ENCODE peak calls at places on chromosome 9, in four cellular contexts. Q, J, O and E are unnamed samples.
A peak's percentile ranks its signal among the peaks of the same experiment; 100 is the strongest.

GRCh38 chr9:84843175-84843824 is 173.8 kb downstream of the NTRK2 start:
- DNase-seq in O (no peak), J (no peak), Q (no peak), E (no peak)

GRCh38 chr9:95296761-95297160 is 20.7 kb downstream of the FANCC start:
- DNase-seq in Q (no peak), O (peak; percentile 6), J (peak; percentile 24), E (no peak)

GRCh38 chr9:123660691-123661090 is 269.2 kb downstream of the DENND1A start:
- DNase-seq in J (no peak), O (no peak), Q (no peak), E (no peak)

GRCh38 chr9:106075991-106076390 is 381.6 kb downstream of the TMEM38B start:
- DNase-seq in Q (no peak), O (peak; percentile 90), J (peak; percentile 4), E (peak; percentile 49)

GRCh38 chr9:74951725-74952151 is 974 bp downstream of the C9orf40 start:
- DNase-seq in Q (peak; percentile 58), O (peak; percentile 6), J (peak; percentile 12), E (peak; percentile 29)

GRCh38 chr9:17476401-17476800 is 102.5 kb upstream of the SH3GL2 start:
- DNase-seq in O (no peak), J (no peak), Q (no peak), E (no peak)

GRCh38 chr9:37390759-37391158 is 31.7 kb upstream of the GRHPR start:
- DNase-seq in J (no peak), Q (peak; percentile 68), O (no peak), E (peak; percentile 17)

GRCh38 chr9:35756275-35756742 is 2.2 kb upstream of the MSMP start:
- DNase-seq in O (no peak), Q (peak; percentile 85), J (no peak), E (peak; percentile 43)

GRCh38 chr9:127892831-127893230 is 6.6 kb downstream of the ST6GALNAC6 start:
- DNase-seq in O (no peak), J (no peak), Q (no peak), E (no peak)

GRCh38 chr9:4904322-4905134 is 80.5 kb upstream of the JAK2 start:
- DNase-seq in Q (no peak), J (peak; percentile 74), O (peak; percentile 77), E (peak; percentile 89)

GRCh38 chr9:20608582-20608981 is 13.7 kb downstream of the MLLT3 start:
- DNase-seq in O (no peak), Q (no peak), J (no peak), E (no peak)

GRCh38 chr9:20601292-20601691 is 21.0 kb downstream of the MLLT3 start:
- DNase-seq in J (no peak), Q (no peak), O (no peak), E (no peak)

GRCh38 chr9:20603524-20604268 is 18.6 kb downstream of the MLLT3 start:
- DNase-seq in J (no peak), Q (peak; percentile 63), O (no peak), E (no peak)

GRCh38 chr9:20606637-20607036 is 15.7 kb downstream of the MLLT3 start:
- DNase-seq in Q (peak; percentile 6), O (no peak), J (no peak), E (no peak)

GRCh38 chr9:20604561-20604960 is 17.7 kb downstream of the MLLT3 start:
- DNase-seq in Q (no peak), O (no peak), J (peak; percentile 61), E (no peak)
- H4K20me1 ChIP-seq in Q (peaks cover 5% of the 10 kb centered on the region), O (no peaks in the 10 kb centered on the region), J (no peaks in the 10 kb centered on the region), E (no peaks in the 10 kb centered on the region)

DNA sequence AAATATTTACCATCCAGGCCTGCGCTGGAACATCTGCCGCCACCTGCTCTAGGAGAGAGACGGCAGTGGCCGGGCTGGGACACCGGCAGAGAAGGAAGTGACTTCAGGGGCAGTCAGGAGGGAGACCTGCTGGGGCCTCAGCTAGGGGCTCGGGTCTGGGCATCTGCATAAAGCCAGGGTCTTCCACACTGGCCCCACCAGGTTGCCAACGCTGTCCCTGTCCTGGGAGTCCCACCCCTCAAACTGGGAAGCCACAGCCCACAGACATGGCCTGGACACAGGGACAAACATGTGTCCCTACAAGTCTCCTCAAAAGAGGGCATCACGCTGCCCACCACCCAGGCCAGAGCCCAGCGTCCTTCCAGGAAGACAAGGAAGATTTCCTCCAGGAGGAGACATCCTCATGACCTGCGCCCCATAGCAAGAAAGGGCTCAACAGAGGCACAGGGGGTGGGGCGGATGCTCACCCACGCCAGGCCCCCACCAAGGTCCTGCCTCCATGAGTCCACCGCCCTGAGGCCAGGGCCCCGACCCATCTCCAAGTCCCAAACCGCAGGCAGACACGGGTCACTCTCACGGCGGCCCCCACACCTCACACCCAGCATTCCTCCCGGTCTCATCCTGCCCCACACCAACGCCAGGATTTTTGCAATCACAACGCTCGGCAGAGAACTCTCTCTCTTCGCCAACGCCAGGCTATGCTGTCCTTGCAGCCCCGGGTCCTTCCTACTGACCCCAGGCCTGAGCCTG is 9.0 kb downstream of the VAV2 start:
- DNase-seq in J (no peak), Q (no peak), O (no peak), E (no peak)
- H4K20me1 ChIP-seq in J (peaks cover 92% of the 10 kb centered on the region), Q (peaks cover 96% of the 10 kb centered on the region), O (peaks cover 98% of the 10 kb centered on the region), E (no peaks in the 10 kb centered on the region)

GRCh38 chr9:137643921-137644320 is 25.1 kb downstream of the EHMT1 start:
- DNase-seq in Q (no peak), J (no peak), O (no peak), E (no peak)

GRCh38 chr9:137647096-137647709 is 28.4 kb downstream of the EHMT1 start:
- DNase-seq in O (no peak), J (no peak), Q (no peak), E (no peak)

GRCh38 chr9:137648396-137648795 is 29.6 kb downstream of the EHMT1 start:
- DNase-seq in J (no peak), O (peak; percentile 26), Q (no peak), E (no peak)

GRCh38 chr9:137645211-137645610 is 26.4 kb downstream of the EHMT1 start:
- DNase-seq in J (no peak), Q (no peak), O (peak; percentile 10), E (no peak)

GRCh38 chr9:137646341-137646740 is 27.5 kb downstream of the EHMT1 start:
- DNase-seq in J (no peak), O (no peak), Q (no peak), E (no peak)
- H4K20me1 ChIP-seq in J (peaks cover 73% of the 10 kb centered on the region), O (peaks cover 89% of the 10 kb centered on the region), Q (peaks cover 90% of the 10 kb centered on the region), E (no peaks in the 10 kb centered on the region)

GRCh38 chr9:134435527-134436355 is 109.5 kb downstream of the RXRA start:
- DNase-seq in O (no peak), J (no peak), Q (no peak), E (no peak)

GRCh38 chr9:134436926-134437325 is 110.7 kb downstream of the RXRA start:
- DNase-seq in J (no peak), O (no peak), Q (no peak), E (no peak)

GRCh38 chr9:134434896-134435506 is 108.7 kb downstream of the RXRA start:
- DNase-seq in Q (peak; percentile 31), O (peak; percentile 93), J (peak; percentile 97), E (peak; percentile 59)

GRCh38 chr9:134437417-134438203 is 111.4 kb downstream of the RXRA start:
- DNase-seq in O (no peak), Q (peak; percentile 61), J (no peak), E (no peak)

DNA sequence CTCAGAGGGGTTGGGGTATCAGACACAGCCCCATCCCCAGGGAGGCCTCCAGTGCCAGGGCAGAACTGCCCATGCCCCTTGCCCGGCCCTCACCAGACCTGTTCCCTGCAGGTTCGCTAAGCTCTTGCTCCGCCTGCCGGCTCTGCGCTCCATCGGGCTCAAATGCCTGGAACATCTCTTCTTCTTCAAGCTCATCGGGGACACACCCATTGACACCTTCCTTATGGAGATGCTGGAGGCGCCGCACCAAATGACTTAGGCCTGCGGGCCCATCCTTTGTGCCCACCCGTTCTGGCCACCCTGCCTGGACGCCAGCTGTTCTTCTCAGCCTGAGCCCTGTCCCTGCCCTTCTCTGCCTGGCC is 110.1 kb downstream of the RXRA start:
- DNase-seq in J (no peak), Q (no peak), O (no peak), E (no peak)
- H4K20me1 ChIP-seq in J (peaks cover 28% of the 10 kb centered on the region), Q (peaks cover 4% of the 10 kb centered on the region), O (peaks cover 26% of the 10 kb centered on the region), E (no peaks in the 10 kb centered on the region)

DNA sequence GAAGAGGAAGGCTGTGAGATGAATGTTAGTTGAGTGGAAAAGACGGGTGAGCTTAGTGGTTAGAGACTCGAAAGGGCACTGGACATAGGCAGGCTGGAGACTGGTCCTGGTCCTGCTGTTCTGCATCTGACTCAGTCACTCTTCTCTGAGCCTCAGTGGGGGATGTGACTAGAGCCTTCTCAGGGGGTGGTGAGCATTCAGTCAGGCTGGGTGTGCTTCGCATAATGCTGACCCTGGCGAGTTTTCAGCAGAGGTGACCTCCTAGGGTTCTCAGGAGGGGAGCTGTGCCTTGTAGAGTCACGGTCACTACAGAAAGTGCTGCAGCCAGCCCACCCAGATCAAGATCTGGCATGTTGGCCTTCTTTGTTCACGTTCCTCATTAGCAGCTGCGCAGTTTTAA is 44.3 kb downstream of the PRRC2B start:
- DNase-seq in Q (no peak), O (no peak), J (no peak), E (no peak)
- H4K20me1 ChIP-seq in Q (peaks cover 99% of the 10 kb centered on the region), O (peaks cover 92% of the 10 kb centered on the region), J (peaks cover 32% of the 10 kb centered on the region), E (peaks cover 3% of the 10 kb centered on the region)

DNA sequence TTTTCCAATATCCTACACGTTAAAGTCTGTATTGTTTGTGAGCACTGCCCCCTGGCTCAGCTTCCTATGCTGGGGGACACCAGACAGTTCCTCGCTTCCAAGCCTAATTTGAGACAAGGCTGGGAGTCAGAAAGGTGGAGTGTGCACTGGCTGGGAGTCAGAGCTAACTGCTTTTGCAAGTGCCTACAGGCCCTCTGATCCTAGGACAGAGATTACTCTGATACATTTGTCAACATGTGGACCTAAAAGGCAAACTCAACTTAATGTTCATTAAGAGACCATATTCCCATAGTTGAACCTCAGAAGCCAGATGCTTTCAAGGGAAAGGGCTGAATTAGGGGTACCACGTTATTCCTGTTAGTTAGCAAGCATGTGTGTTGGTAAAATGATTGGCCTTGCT is 80.8 kb downstream of the NIPSNAP3B start:
- DNase-seq in O (no peak), Q (no peak), J (no peak), E (no peak)
- H4K20me1 ChIP-seq in O (peaks cover 51% of the 10 kb centered on the region), Q (no peaks in the 10 kb centered on the region), J (peaks cover 5% of the 10 kb centered on the region), E (no peaks in the 10 kb centered on the region)

GRCh38 chr9:134063088-134063875 is 4.5 kb downstream of the BRD3 start:
- DNase-seq in O (no peak), Q (peak; percentile 1), J (no peak), E (no peak)
- H4K20me1 ChIP-seq in O (peaks cover 87% of the 10 kb centered on the region), Q (peaks cover 89% of the 10 kb centered on the region), J (peaks cover 86% of the 10 kb centered on the region), E (no peaks in the 10 kb centered on the region)